ENCODE peak calls at places on chromosomes 7 and 10, in five cellular contexts. One of them, this sample, is unnamed.

GRCh38 chr7:127317447-127317961 is 64.8 kb upstream of the GRM8 start:
- DNase-seq in body of pancreas: no peak
- DNase-seq in ovary: no peak
- DNase-seq in IMR-90: peak
- DNase-seq in sigmoid colon: no peak
- DNase-seq in this sample: no peak

GRCh38 chr7:102975854-102976253 is 63.1 kb downstream of the LRRC17 start:
- DNase-seq in ovary: no peak
- DNase-seq in IMR-90: no peak
- DNase-seq in sigmoid colon: no peak
- DNase-seq in body of pancreas: no peak
- DNase-seq in this sample: no peak

GRCh38 chr7:21547511-21547910 is 4.7 kb downstream of the DNAH11 start:
- DNase-seq in ovary: no peak
- DNase-seq in IMR-90: no peak
- DNase-seq in body of pancreas: no peak
- DNase-seq in sigmoid colon: no peak
- DNase-seq in this sample: no peak

GRCh38 chr10:71297343-71297742 is 21.7 kb upstream of the SLC29A3 start:
- DNase-seq in ovary: no peak
- DNase-seq in IMR-90: no peak
- DNase-seq in body of pancreas: no peak
- DNase-seq in sigmoid colon: no peak
- DNase-seq in this sample: no peak

GRCh38 chr7:1423266-1423811 is 35.9 kb downstream of the MICALL2 start:
- DNase-seq in ovary: no peak
- DNase-seq in IMR-90: no peak
- DNase-seq in body of pancreas: no peak
- DNase-seq in sigmoid colon: no peak
- DNase-seq in this sample: no peak

GRCh38 chr7:77995717-77996116 is 197.1 kb downstream of the PHTF2 start:
- DNase-seq in sigmoid colon: no peak
- DNase-seq in body of pancreas: no peak
- DNase-seq in IMR-90: peak
- DNase-seq in ovary: no peak
- DNase-seq in this sample: no peak

GRCh38 chr10:118374404-118374803 is 32.3 kb upstream of the FAM204A start:
- DNase-seq in body of pancreas: no peak
- DNase-seq in IMR-90: no peak
- DNase-seq in ovary: no peak
- DNase-seq in sigmoid colon: no peak
- DNase-seq in this sample: no peak

GRCh38 chr10:115801987-115802386 is 471.0 kb downstream of the GFRA1 start:
- DNase-seq in sigmoid colon: no peak
- DNase-seq in ovary: no peak
- DNase-seq in IMR-90: peak
- DNase-seq in body of pancreas: no peak
- DNase-seq in this sample: no peak

GRCh38 chr7:22589641-22590141 is 89.7 kb upstream of the STEAP1B start:
- DNase-seq in ovary: peak
- DNase-seq in IMR-90: peak
- DNase-seq in sigmoid colon: peak
- DNase-seq in body of pancreas: no peak
- DNase-seq in this sample: no peak

GRCh38 chr10:43138757-43139241 is 554 bp downstream of the CSGALNACT2 start:
- DNase-seq in body of pancreas: peak
- DNase-seq in IMR-90: peak
- DNase-seq in sigmoid colon: no peak
- DNase-seq in ovary: no peak
- DNase-seq in this sample: no peak

GRCh38 chr10:86668297-86669165 is at the start of gene LDB3:
- DNase-seq in ovary: peak
- DNase-seq in body of pancreas: no peak
- DNase-seq in sigmoid colon: peak
- DNase-seq in IMR-90: peak
- DNase-seq in this sample: no peak

GRCh38 chr7:6385110-6385792 is 62.5 kb downstream of the DAGLB start:
- DNase-seq in ovary: no peak
- DNase-seq in IMR-90: peak
- DNase-seq in body of pancreas: peak
- DNase-seq in sigmoid colon: no peak
- DNase-seq in this sample: no peak

GRCh38 chr10:93352638-93353383 is 129.3 kb downstream of the MYOF start:
- DNase-seq in ovary: no peak
- DNase-seq in IMR-90: peak
- DNase-seq in body of pancreas: no peak
- DNase-seq in sigmoid colon: no peak
- DNase-seq in this sample: no peak

GRCh38 chr7:98323597-98324322 is 42.3 kb downstream of the BRI3 start:
- DNase-seq in IMR-90: peak
- DNase-seq in body of pancreas: no peak
- DNase-seq in sigmoid colon: no peak
- DNase-seq in ovary: no peak
- DNase-seq in this sample: no peak
- H3K4me3 ChIP-seq in IMR-90: peak
- H3K4me3 ChIP-seq in body of pancreas: no peak
- H3K4me3 ChIP-seq in sigmoid colon: no peak
- H3K4me3 ChIP-seq in ovary: no peak
- H3K4me3 ChIP-seq in this sample: no peak

GRCh38 chr10:125149278-125150047 is 10.9 kb downstream of the CTBP2 start:
- DNase-seq in IMR-90: peak
- DNase-seq in sigmoid colon: peak
- DNase-seq in body of pancreas: peak
- DNase-seq in ovary: peak
- DNase-seq in this sample: no peak

GRCh38 chr10:125153693-125154490 is 6.5 kb downstream of the CTBP2 start:
- DNase-seq in body of pancreas: no peak
- DNase-seq in IMR-90: peak
- DNase-seq in sigmoid colon: no peak
- DNase-seq in ovary: no peak
- DNase-seq in this sample: no peak

GRCh38 chr10:125151824-125152634 is 8.3 kb downstream of the CTBP2 start:
- DNase-seq in body of pancreas: peak
- DNase-seq in sigmoid colon: no peak
- DNase-seq in IMR-90: no peak
- DNase-seq in ovary: no peak
- DNase-seq in this sample: no peak

GRCh38 chr10:125152646-125153368 is 7.6 kb downstream of the CTBP2 start:
- DNase-seq in IMR-90: no peak
- DNase-seq in ovary: no peak
- DNase-seq in body of pancreas: peak
- DNase-seq in sigmoid colon: peak
- DNase-seq in this sample: no peak

GRCh38 chr10:125151170-125151823 is 9.1 kb downstream of the CTBP2 start:
- DNase-seq in ovary: no peak
- DNase-seq in IMR-90: no peak
- DNase-seq in sigmoid colon: no peak
- DNase-seq in body of pancreas: no peak
- DNase-seq in this sample: no peak
- H3K27ac ChIP-seq in ovary: no peak
- H3K27ac ChIP-seq in IMR-90: no peak
- H3K27ac ChIP-seq in sigmoid colon: peak
- H3K27ac ChIP-seq in body of pancreas: peak
- H3K27ac ChIP-seq in this sample: peak

GRCh38 chr10:35188954-35189353 is 62.3 kb downstream of the CREM start:
- DNase-seq in body of pancreas: no peak
- DNase-seq in ovary: no peak
- DNase-seq in IMR-90: no peak
- DNase-seq in sigmoid colon: no peak
- DNase-seq in this sample: no peak

GRCh38 chr10:35194471-35194870 is 67.8 kb downstream of the CREM start:
- DNase-seq in body of pancreas: no peak
- DNase-seq in IMR-90: peak
- DNase-seq in ovary: no peak
- DNase-seq in sigmoid colon: no peak
- DNase-seq in this sample: no peak

GRCh38 chr10:35194906-35195305 is 68.3 kb downstream of the CREM start:
- DNase-seq in body of pancreas: peak
- DNase-seq in ovary: no peak
- DNase-seq in IMR-90: peak
- DNase-seq in sigmoid colon: no peak
- DNase-seq in this sample: no peak

GRCh38 chr10:35192645-35193249 is 66.1 kb downstream of the CREM start:
- DNase-seq in ovary: no peak
- DNase-seq in IMR-90: peak
- DNase-seq in body of pancreas: no peak
- DNase-seq in sigmoid colon: no peak
- DNase-seq in this sample: no peak

GRCh38 chr10:35191523-35191922 is 64.9 kb downstream of the CREM start:
- DNase-seq in IMR-90: peak
- DNase-seq in body of pancreas: peak
- DNase-seq in ovary: no peak
- DNase-seq in sigmoid colon: peak
- DNase-seq in this sample: no peak
- TF ChIP-seq POLR2A in IMR-90: no peak
- TF ChIP-seq POLR2A in body of pancreas: no peak
- TF ChIP-seq POLR2A in ovary: no peak
- TF ChIP-seq POLR2A in sigmoid colon: no peak
- TF ChIP-seq POLR2A in this sample: no peak

DNA sequence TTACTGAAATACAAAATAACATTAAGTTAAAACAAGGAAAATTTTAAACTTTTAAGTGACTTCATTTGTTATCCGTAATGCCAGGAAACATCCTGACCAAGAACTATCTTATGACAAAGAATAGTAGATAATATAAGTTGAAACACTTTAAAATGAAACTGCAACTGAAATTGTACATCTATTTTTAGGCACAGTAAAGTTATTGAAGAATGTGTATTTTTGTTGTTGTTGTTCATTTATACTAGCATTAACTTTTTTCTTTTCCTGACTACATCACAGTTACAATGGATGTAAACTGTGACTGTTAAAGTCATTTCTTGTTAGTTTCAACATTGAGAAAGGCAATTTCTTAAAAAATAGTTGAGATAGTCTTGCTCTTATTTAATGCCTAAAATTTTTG is 2.6 kb downstream of the CPED1 start:
- DNase-seq in IMR-90: no peak
- DNase-seq in body of pancreas: no peak
- DNase-seq in sigmoid colon: no peak
- DNase-seq in ovary: no peak
- DNase-seq in this sample: no peak
- H3K4me3 ChIP-seq in IMR-90: peak
- H3K4me3 ChIP-seq in body of pancreas: no peak
- H3K4me3 ChIP-seq in sigmoid colon: peak
- H3K4me3 ChIP-seq in ovary: peak
- H3K4me3 ChIP-seq in this sample: peak

GRCh38 chr10:4998671-4999070 is 5.0 kb downstream of the AKR1C2 start:
- DNase-seq in ovary: no peak
- DNase-seq in body of pancreas: no peak
- DNase-seq in sigmoid colon: no peak
- DNase-seq in IMR-90: no peak
- DNase-seq in this sample: no peak
- H3K27ac ChIP-seq in ovary: no peak
- H3K27ac ChIP-seq in body of pancreas: no peak
- H3K27ac ChIP-seq in sigmoid colon: no peak
- H3K27ac ChIP-seq in IMR-90: no peak
- H3K27ac ChIP-seq in this sample: no peak

GRCh38 chr7:92809397-92810241 is 26.8 kb downstream of the CDK6 start:
- DNase-seq in body of pancreas: peak
- DNase-seq in IMR-90: peak
- DNase-seq in ovary: peak
- DNase-seq in sigmoid colon: peak
- DNase-seq in this sample: no peak
- TF ChIP-seq POLR2A in body of pancreas: no peak
- TF ChIP-seq POLR2A in IMR-90: no peak
- TF ChIP-seq POLR2A in ovary: no peak
- TF ChIP-seq POLR2A in sigmoid colon: no peak
- TF ChIP-seq POLR2A in this sample: no peak

GRCh38 chr10:52597189-52597863 is 175.3 kb downstream of the MBL2 start:
- DNase-seq in body of pancreas: no peak
- DNase-seq in IMR-90: no peak
- DNase-seq in sigmoid colon: no peak
- DNase-seq in ovary: no peak
- DNase-seq in this sample: no peak
- H3K4me3 ChIP-seq in body of pancreas: no peak
- H3K4me3 ChIP-seq in IMR-90: peak
- H3K4me3 ChIP-seq in sigmoid colon: no peak
- H3K4me3 ChIP-seq in ovary: no peak
- H3K4me3 ChIP-seq in this sample: no peak

DNA sequence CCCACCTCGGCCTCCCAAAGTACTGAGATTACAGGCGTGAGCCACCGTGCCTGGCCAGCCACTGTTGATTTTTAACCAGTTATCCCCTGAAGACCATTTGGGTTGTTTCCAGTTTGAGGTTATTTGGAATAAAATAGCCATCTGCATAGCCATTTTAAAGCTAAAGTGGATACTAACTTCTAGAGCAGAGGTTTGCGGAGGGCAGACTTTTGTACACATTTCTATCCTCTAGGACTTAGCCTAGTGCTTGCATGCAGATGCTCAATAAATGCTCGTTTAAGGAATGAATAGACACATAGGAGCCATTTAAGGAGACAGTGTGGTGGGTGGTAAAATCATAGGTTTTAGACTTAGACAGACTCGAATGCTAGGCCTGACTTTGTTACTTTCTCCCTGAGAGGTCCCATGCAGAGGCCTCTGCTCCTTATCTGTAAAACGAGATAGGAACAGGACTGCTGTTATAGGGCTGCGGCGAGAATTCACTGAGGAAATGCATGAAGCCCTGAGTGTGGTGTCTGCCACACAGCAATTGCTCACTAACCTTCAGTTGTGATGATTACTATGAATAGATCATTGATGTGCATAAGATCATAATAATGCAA is 75.9 kb downstream of the PFKFB3 start:
- DNase-seq in sigmoid colon: no peak
- DNase-seq in ovary: no peak
- DNase-seq in IMR-90: no peak
- DNase-seq in body of pancreas: no peak
- DNase-seq in this sample: no peak
- H3K27ac ChIP-seq in sigmoid colon: no peak
- H3K27ac ChIP-seq in ovary: no peak
- H3K27ac ChIP-seq in IMR-90: no peak
- H3K27ac ChIP-seq in body of pancreas: no peak
- H3K27ac ChIP-seq in this sample: no peak

DNA sequence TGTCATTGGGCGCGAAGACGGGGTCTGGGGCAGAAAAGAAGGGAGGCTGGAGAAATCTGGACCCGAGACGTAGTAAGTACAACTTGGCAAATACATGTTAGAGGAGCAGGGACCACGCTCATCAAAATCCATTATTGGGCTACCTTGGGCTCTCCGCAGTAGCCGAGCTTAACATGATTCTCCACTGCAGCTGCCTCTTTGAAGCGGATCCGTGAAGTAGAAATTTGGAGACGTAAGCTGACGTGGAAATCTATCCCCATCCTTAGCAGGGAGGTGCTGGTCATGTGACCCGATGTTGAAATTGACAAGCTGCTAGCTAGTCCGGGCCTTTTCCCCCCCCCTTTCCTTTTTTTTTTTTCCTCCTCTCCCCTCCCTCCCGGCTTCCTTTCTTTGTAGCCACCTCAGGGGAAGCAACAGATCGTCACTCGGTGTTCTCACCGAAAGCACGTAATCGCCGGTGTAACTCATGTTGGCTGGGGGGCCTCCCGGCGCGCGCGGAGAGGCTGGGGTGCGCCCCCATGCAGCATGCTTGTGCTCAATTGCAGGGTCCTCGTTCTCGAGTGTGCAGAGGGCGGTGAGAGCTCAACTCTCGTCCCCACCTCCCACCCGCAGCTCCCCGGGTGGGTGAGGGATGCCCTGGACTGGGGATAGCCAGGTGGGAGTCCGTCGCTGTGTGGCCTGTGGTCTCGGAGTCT is at the start of gene HOXA11:
- DNase-seq in IMR-90: peak
- DNase-seq in ovary: no peak
- DNase-seq in body of pancreas: no peak
- DNase-seq in sigmoid colon: peak
- DNase-seq in this sample: no peak
- TF ChIP-seq POLR2A in IMR-90: no peak
- TF ChIP-seq POLR2A in ovary: no peak
- TF ChIP-seq POLR2A in body of pancreas: no peak
- TF ChIP-seq POLR2A in sigmoid colon: peak
- TF ChIP-seq POLR2A in this sample: peak

This sample was measured in vagina.